ENCODE peak calls at places on chromosomes 4 and X, in ten cellular contexts. O, Y, U, V, R, M, Q, P, H and B are unnamed samples. For H3K9me3, the result is how much of the 10 kb centered on the place peaks cover.

GRCh38 chrX:72003811-72004750 is 93.4 kb downstream of the NHSL2 start:
- DNase-seq in O (peak), Y (peak), U (no peak), V (peak), R (no peak), M (peak), Q (no peak), P (peak), H (peak), B (no peak)

GRCh38 chr4:127870688-127871087 is 10.0 kb upstream of the PLK4 start:
- DNase-seq in O (no peak), Y (peak), U (no peak), V (peak), R (no peak), M (peak), Q (no peak), P (no peak), H (peak), B (no peak)

GRCh38 chr4:161952382-161952781 is 211.4 kb downstream of the FSTL5 start:
- DNase-seq in O (no peak), Y (peak), U (no peak), V (no peak), R (no peak), M (no peak), Q (no peak), P (no peak), H (no peak), B (no peak)

GRCh38 chrX:72368796-72369195 is 63.1 kb upstream of the CITED1 start:
- DNase-seq in O (no peak), Y (no peak), U (no peak), V (no peak), R (no peak), M (no peak), Q (peak), P (no peak), H (no peak), B (no peak)

GRCh38 chrX:29666361-29666760 is 549.0 kb upstream of the MAGEB2 start:
- DNase-seq in O (no peak), Y (peak), U (no peak), V (no peak), R (no peak), M (peak), Q (no peak), P (no peak), H (no peak), B (no peak)

GRCh38 chrX:11704725-11705495 is 39.2 kb upstream of the ARHGAP6 start:
- DNase-seq in O (no peak), Y (no peak), U (no peak), V (no peak), R (no peak), M (peak), Q (no peak), P (no peak), H (no peak), B (no peak)

GRCh38 chr4:20987191-20987590 is 286.9 kb downstream of the PACRGL start:
- DNase-seq in O (no peak), Y (no peak), U (no peak), V (no peak), R (no peak), M (no peak), Q (no peak), P (no peak), H (no peak), B (no peak)

GRCh38 chr4:139297001-139297410 is 4.3 kb upstream of the NAA15 start:
- DNase-seq in O (no peak), Y (no peak), U (no peak), V (no peak), R (no peak), M (peak), Q (no peak), P (no peak), H (peak), B (no peak)

GRCh38 chr4:152243890-152244595 is 291.8 kb downstream of the FBXW7 start:
- DNase-seq in O (no peak), Y (no peak), U (no peak), V (peak), R (peak), M (peak), Q (no peak), P (no peak), H (no peak), B (no peak)

GRCh38 chr4:190019023-190019858 is 7.8 kb downstream of the FRG2 start:
- DNase-seq in O (no peak), Y (no peak), U (no peak), V (no peak), R (no peak), M (no peak), Q (no peak), P (no peak), H (no peak), B (no peak)
- H3K9me3 ChIP-seq in O (under half), Y (under half), U (under half), V (under half), R (under half), M (under half), Q (under half), P (half or more), H (under half), B (under half)

DNA sequence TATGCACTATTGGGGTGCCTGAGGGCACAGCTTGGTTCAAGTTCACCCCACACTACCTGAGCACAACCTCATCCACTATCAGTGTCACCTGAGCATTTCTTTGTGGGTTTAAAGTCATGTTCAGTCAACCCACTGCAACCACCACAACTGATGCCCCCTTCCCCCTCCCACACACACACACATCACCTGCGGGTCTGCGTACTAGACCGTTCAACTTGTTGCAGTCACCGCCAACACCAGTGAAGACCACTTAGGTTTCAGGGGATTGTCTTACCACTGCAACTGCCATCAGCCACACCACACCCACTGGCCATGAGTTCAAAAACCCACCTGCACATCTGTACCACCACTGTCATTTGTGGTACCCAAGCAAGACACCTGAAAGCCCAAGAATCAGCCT is 355.0 kb downstream of the SH3BGRL start:
- DNase-seq in O (no peak), Y (no peak), U (no peak), V (no peak), R (no peak), M (no peak), Q (no peak), P (no peak), H (no peak), B (no peak)
- H3K9me3 ChIP-seq in O (under half), Y (under half), U (under half), V (under half), R (under half), M (under half), Q (under half), P (under half), H (under half), B (under half)

GRCh38 chr4:10810411-10810810 is 125.8 kb upstream of the CLNK start:
- DNase-seq in O (no peak), Y (no peak), U (no peak), V (no peak), R (no peak), M (peak), Q (no peak), P (no peak), H (no peak), B (no peak)
- H3K9me3 ChIP-seq in O (under half), Y (under half), U (under half), V (under half), R (under half), M (under half), Q (under half), P (under half), H (under half), B (under half)

GRCh38 chr4:10878861-10879260 is 194.3 kb upstream of the CLNK start:
- DNase-seq in O (no peak), Y (no peak), U (no peak), V (no peak), R (no peak), M (no peak), Q (no peak), P (no peak), H (no peak), B (no peak)

GRCh38 chr4:10875144-10875799 is 190.7 kb upstream of the CLNK start:
- DNase-seq in O (no peak), Y (no peak), U (no peak), V (no peak), R (no peak), M (no peak), Q (no peak), P (no peak), H (no peak), B (no peak)

GRCh38 chr4:10873809-10874208 is 189.2 kb upstream of the CLNK start:
- DNase-seq in O (no peak), Y (no peak), U (no peak), V (no peak), R (no peak), M (no peak), Q (no peak), P (no peak), H (no peak), B (no peak)

DNA sequence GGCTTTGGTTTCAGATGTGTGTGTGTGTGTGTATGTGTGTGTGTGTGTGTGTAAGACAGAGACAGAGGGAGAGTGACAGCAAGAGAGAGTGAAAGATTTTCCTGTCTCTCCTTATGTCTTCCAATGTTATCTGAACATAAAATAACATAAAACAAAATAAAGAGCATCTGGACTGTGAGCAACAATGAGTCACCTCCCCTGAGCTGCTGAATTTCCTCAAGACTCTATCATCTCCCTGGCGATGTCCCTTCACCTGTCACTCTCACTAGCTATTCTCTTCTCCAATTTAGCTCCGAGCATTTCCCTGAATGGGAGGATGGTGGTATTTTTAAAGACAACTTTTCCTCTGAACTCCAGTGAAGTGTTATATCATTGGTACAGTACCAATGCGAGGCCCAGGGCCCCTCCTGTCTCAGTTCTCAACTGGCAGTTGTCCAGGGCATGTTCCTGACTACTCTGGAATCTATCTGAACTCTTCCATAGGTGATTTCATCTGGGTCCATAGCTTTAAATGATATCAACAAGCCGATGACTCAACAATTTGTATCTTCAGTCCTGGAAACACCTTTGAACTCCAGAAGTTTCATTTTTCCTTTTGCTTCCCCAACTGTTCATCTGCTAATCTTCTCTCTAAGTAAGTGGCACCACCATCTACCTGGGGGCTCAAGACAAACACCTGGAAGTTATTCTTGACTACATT is 195.0 kb upstream of the CLNK start:
- DNase-seq in O (no peak), Y (no peak), U (no peak), V (no peak), R (no peak), M (peak), Q (no peak), P (no peak), H (peak), B (no peak)
- H3K9me3 ChIP-seq in O (under half), Y (under half), U (under half), V (under half), R (under half), M (under half), Q (under half), P (under half), H (under half), B (under half)

GRCh38 chr4:107258359-107258758 is 222.2 kb upstream of the DKK2 start:
- DNase-seq in O (no peak), Y (peak), U (no peak), V (no peak), R (no peak), M (peak), Q (no peak), P (no peak), H (peak), B (no peak)
- H3K9me3 ChIP-seq in O (under half), Y (under half), U (under half), V (under half), R (under half), M (under half), Q (under half), P (under half), H (under half), B (under half)

GRCh38 chr4:25805255-25805860 is 57.4 kb downstream of the SEL1L3 start:
- DNase-seq in O (no peak), Y (no peak), U (no peak), V (no peak), R (no peak), M (no peak), Q (no peak), P (no peak), H (no peak), B (no peak)
- H3K9me3 ChIP-seq in O (under half), Y (under half), U (under half), V (under half), R (under half), M (under half), Q (under half), P (under half), H (under half), B (under half)